ENCODE peak calls at places on chromosomes 7 and 10, in four cellular contexts. L, J, R and X are unnamed samples. For H3K9me3 and H3K79me2, the result is how much of the 10 kb centered on the place peaks cover.

GRCh38 chr10:85580585-85580984 is 786.0 kb downstream of the GRID1 start:
- DNase-seq in L (no peak), J (no peak), R (no peak), X (no peak)

GRCh38 chr7:114243019-114243507 is 171.6 kb upstream of the FOXP2 start:
- DNase-seq in L (no peak), J (no peak), R (peak), X (peak)

GRCh38 chr10:78547397-78547796 is 513.7 kb downstream of the RPS24 start:
- DNase-seq in L (no peak), J (no peak), R (no peak), X (no peak)

GRCh38 chr10:22320591-22321155 is at the start of gene BMI1:
- DNase-seq in L (peak), J (peak), R (peak), X (peak)

GRCh38 chr7:127154101-127154500 is 98.6 kb downstream of the GRM8 start:
- DNase-seq in L (no peak), J (no peak), R (no peak), X (no peak)

GRCh38 chr10:29253096-29254029 is 35.5 kb upstream of the LYZL1 start:
- DNase-seq in L (no peak), J (no peak), R (no peak), X (no peak)

GRCh38 chr7:66697451-66698438 is 42.8 kb upstream of the RABGEF1 start:
- DNase-seq in L (no peak), J (peak), R (peak), X (peak)

GRCh38 chr10:92923416-92923815 is 75.1 kb downstream of the EXOC6 start:
- DNase-seq in L (no peak), J (no peak), R (peak), X (no peak)

GRCh38 chr7:303884-304573 is 14.1 kb downstream of the FOXL3 start:
- DNase-seq in L (no peak), J (no peak), R (no peak), X (peak)

GRCh38 chr10:63518690-63519288 is 2.4 kb upstream of the REEP3 start:
- DNase-seq in L (no peak), J (no peak), R (no peak), X (no peak)

GRCh38 chr7:100488333-100489095 is 4.8 kb downstream of the NYAP1 start:
- DNase-seq in L (no peak), J (no peak), R (no peak), X (peak)

GRCh38 chr7:1058821-1059199 is 14.5 kb downstream of the GPR146 start:
- DNase-seq in L (no peak), J (no peak), R (no peak), X (peak)

GRCh38 chr10:90481326-90481923 is 376.4 kb downstream of the HTR7 start:
- DNase-seq in L (no peak), J (peak), R (no peak), X (no peak)

GRCh38 chr10:128053356-128053755 is 72.9 kb downstream of the MKI67 start:
- DNase-seq in L (no peak), J (no peak), R (no peak), X (peak)

GRCh38 chr10:22894714-22895113 is 33.1 kb upstream of the ARMC3 start:
- DNase-seq in L (no peak), J (no peak), R (peak), X (no peak)

GRCh38 chr10:34121974-34122282 is 693.2 kb downstream of the PARD3 start:
- DNase-seq in L (peak), J (peak), R (no peak), X (peak)

GRCh38 chr7:117548035-117548434 is 68.2 kb downstream of the CFTR start:
- DNase-seq in L (no peak), J (no peak), R (no peak), X (no peak)

GRCh38 chr7:74121401-74122249 is 38.0 kb downstream of the LIMK1 start:
- DNase-seq in L (no peak), J (no peak), R (no peak), X (no peak)

GRCh38 chr7:98286093-98286525 is 4.6 kb downstream of the BRI3 start:
- DNase-seq in L (no peak), J (peak), R (peak), X (peak)

GRCh38 chr7:157682946-157683239 is 346.1 kb downstream of the DNAJB6 start:
- DNase-seq in L (no peak), J (no peak), R (no peak), X (no peak)

GRCh38 chr7:55335786-55336185 is 29.4 kb upstream of the LANCL2 start:
- DNase-seq in L (no peak), J (no peak), R (no peak), X (no peak)

GRCh38 chr7:8436965-8437364 is 3.6 kb downstream of the NXPH1 start:
- DNase-seq in L (peak), J (peak), R (peak), X (no peak)

GRCh38 chr10:43236176-43236850 is 30.6 kb downstream of the RASGEF1A start:
- DNase-seq in L (no peak), J (no peak), R (no peak), X (peak)

GRCh38 chr10:84543948-84544347 is 215.6 kb downstream of the CCSER2 start:
- DNase-seq in L (no peak), J (peak), R (peak), X (no peak)

GRCh38 chr7:98116656-98117461 is 10.2 kb downstream of the LMTK2 start:
- DNase-seq in L (peak), J (peak), R (peak), X (peak)

DNA sequence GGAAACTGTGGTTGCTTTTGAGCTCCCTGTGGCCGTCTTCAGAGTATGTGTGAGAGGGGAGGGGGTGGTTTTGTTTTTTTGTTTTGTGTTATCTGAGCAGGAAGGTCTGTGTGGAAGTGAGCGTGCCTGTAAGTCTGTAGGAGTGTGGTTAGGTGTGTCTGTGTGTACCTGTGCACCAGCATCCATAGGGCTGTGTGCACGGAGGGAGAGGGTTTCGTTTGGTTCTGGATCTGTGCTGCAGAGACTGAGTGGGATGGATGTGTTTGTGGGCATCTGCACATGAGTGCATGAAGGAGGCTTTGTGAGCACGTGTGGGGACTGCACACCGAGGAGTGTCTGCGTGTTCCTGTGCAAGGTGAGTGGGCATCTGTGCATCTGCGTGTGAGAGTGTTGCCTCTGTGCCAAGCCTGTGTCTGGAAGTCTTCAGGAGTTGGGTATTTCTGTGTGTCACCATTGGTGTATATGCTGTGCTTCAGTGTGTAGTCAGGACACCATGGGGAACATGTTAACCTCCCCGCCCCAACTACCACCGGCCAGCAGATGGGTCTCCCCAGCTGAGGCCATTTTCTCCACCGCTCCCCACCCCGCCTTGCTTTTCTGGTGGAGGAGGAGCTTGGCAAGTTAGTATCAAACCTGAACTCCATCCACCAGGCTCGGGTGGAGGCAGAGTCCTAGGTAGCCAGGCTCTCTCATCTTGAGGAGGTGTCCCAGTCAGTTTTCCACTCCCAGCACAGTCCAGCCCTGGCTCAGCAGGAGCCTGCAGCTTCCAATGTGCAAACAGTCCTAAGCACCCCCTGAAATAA is 7.1 kb upstream of the TLX1 start:
- DNase-seq in L (no peak), J (no peak), R (no peak), X (peak)
- H3K4me3 ChIP-seq in L (no peak), J (peak), R (no peak), X (no peak)

GRCh38 chr7:138429577-138430250 is 30.3 kb upstream of the TRIM24 start:
- DNase-seq in L (no peak), J (peak), R (peak), X (no peak)
- H3K9me3 ChIP-seq in L (under half), J (under half), R (under half), X (under half)

DNA sequence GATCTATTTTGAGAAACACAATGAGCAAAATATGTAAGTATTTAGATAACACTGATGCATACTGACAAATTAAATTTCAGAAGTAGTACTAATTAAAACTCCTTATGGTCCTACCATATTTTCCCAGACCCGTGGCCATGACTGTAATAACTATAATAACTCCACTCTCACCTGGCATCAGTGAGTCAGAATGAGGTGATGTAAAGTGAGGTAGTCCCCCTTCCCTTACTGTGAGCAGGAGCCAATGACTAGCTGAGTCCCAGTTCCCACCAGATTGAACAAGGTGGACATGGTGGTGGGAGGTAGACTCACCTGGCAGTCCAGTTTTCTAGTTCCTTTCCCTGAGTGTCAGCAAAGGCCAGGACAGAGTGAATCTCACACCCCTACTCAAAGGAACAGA is 630.5 kb upstream of the IGFBP3 start:
- DNase-seq in L (no peak), J (no peak), R (peak), X (no peak)
- H3K79me2 ChIP-seq in L (under half), J (under half), R (under half), X (under half)

GRCh38 chr7:70829221-70830059 is 302.5 kb upstream of the GALNT17 start:
- DNase-seq in L (peak), J (peak), R (peak), X (peak)
- H3K4me3 ChIP-seq in L (no peak), J (no peak), R (no peak), X (peak)